ENCODE peak calls at places on chromosomes 13 and 19, in six cellular contexts. S, L, Z, Y, H and U are unnamed samples.

GRCh38 chr13:26019881-26020535 is 31.8 kb downstream of the SHISA2 start:
- DNase-seq in Y (no peak), S (no peak), H (no peak), L (no peak), Z (no peak), U (no peak)

GRCh38 chr19:23318143-23318542 is 67.9 kb upstream of the ZNF724 start:
- DNase-seq in Y (no peak), L (no peak), S (no peak), H (no peak), Z (no peak), U (no peak)

GRCh38 chr19:48513289-48514122 is 1.9 kb upstream of the LMTK3 start:
- DNase-seq in Y (peak), H (peak), L (peak), S (peak), Z (peak), U (peak)

GRCh38 chr19:11446652-11447301 is 11.3 kb downstream of the PRKCSH start:
- DNase-seq in H (peak), S (peak), L (peak), Y (peak), Z (peak), U (peak)

GRCh38 chr13:85974604-85975366 is 175.6 kb upstream of the SLITRK6 start:
- DNase-seq in S (no peak), Y (no peak), H (no peak), L (no peak), Z (no peak), U (no peak)

GRCh38 chr19:58581227-58582141 is 8.3 kb upstream of the MZF1 start:
- DNase-seq in H (peak), S (peak), Z (no peak), Y (peak), L (peak), U (peak)

GRCh38 chr19:15195987-15196682 is 4.7 kb downstream of the NOTCH3 start:
- DNase-seq in Z (peak), H (peak), Y (no peak), L (no peak), S (peak), U (no peak)

GRCh38 chr19:58572818-58573657 is at the start of gene MZF1:
- DNase-seq in Z (no peak), Y (peak), S (peak), H (peak), L (peak), U (peak)

GRCh38 chr13:106163426-106163825 is 372.0 kb downstream of the EFNB2 start:
- DNase-seq in S (no peak), L (no peak), Z (peak), H (no peak), Y (no peak), U (no peak)

GRCh38 chr13:40175639-40176038 is 490.8 kb downstream of the FOXO1 start:
- DNase-seq in Z (no peak), H (no peak), L (no peak), S (no peak), Y (no peak), U (no peak)

GRCh38 chr19:51986309-51987291 is at the start of gene ZNF350:
- DNase-seq in S (peak), Z (peak), H (peak), Y (peak), L (peak), U (peak)

GRCh38 chr19:38115264-38115802 is 108.7 kb downstream of the DPF1 start:
- DNase-seq in L (no peak), H (no peak), S (no peak), Y (no peak), Z (no peak), U (no peak)

GRCh38 chr13:32098275-32098674 is 66.7 kb downstream of the FRY start:
- DNase-seq in Y (no peak), Z (no peak), L (no peak), S (no peak), H (no peak), U (no peak)

GRCh38 chr13:40255551-40255950 is 410.9 kb downstream of the FOXO1 start:
- DNase-seq in Z (no peak), Y (no peak), S (no peak), H (no peak), L (no peak), U (no peak)

GRCh38 chr19:11141937-11142527 is 13.6 kb downstream of the SPC24 start:
- DNase-seq in H (no peak), Y (no peak), Z (peak), L (no peak), S (no peak), U (no peak)

GRCh38 chr19:5364674-5365073 is 24.1 kb upstream of the PTPRS start:
- DNase-seq in H (no peak), L (no peak), Y (no peak), S (peak), Z (no peak), U (no peak)

GRCh38 chr19:47280183-47280797 is 5.6 kb downstream of the INAFM1 start:
- DNase-seq in S (peak), Z (peak), L (peak), H (no peak), Y (peak), U (no peak)